ENCODE peak calls at places on chromosomes 11 and 22, in eight cellular contexts. R is brain microvascular endothelial cell, D is left ventricle myocardium inferior, K is neural progenitor cell, Y is sigmoid colon, O is thyroid gland, B is PC-9, H is WERI-Rb-1. P is an unnamed sample. For H3K36me3, the result is how much of the 10 kb centered on the place peaks cover.

GRCh38 chr11:75563978-75564552 is 2.0 kb downstream of the SERPINH1 start:
- DNase-seq in R (peak), D (peak), K (peak), Y (peak), O (peak), B (no peak), H (peak), P (no peak)

GRCh38 chr11:21556936-21557335 is 635.9 kb upstream of the ANO5 start:
- DNase-seq in R (no peak), D (no peak), K (no peak), Y (no peak), O (no peak), B (no peak), H (no peak), P (peak)

GRCh38 chr22:46079093-46079860 is 71.0 kb upstream of the PPARA start:
- DNase-seq in R (no peak), D (peak), K (no peak), Y (peak), O (no peak), B (no peak), H (no peak), P (no peak)

GRCh38 chr11:132095230-132096165 is 725.1 kb downstream of the NTM start:
- DNase-seq in R (no peak), D (no peak), K (no peak), Y (no peak), O (no peak), B (no peak), H (no peak), P (no peak)

GRCh38 chr11:73980001-73980960 is 2.4 kb downstream of the UCP2 start:
- DNase-seq in R (no peak), D (no peak), K (no peak), Y (peak), O (peak), B (peak), H (no peak), P (peak)

GRCh38 chr11:334264-335033 is 13.8 kb upstream of the IFITM3 start:
- DNase-seq in R (no peak), D (no peak), K (peak), Y (peak), O (no peak), B (no peak), H (no peak), P (no peak)

GRCh38 chr11:123560001-123560400 is 94.4 kb downstream of the SCN3B start:
- DNase-seq in R (peak), D (peak), K (peak), Y (peak), O (peak), B (no peak), H (no peak), P (peak)

GRCh38 chr11:75966546-75967287 is 151.7 kb downstream of the UVRAG start:
- DNase-seq in R (peak), D (no peak), K (no peak), Y (no peak), O (no peak), B (no peak), H (no peak), P (peak)

GRCh38 chr11:975824-976223 is 50.2 kb downstream of the AP2A2 start:
- DNase-seq in R (peak), D (no peak), K (peak), Y (no peak), O (no peak), B (no peak), H (peak), P (no peak)

GRCh38 chr11:8098879-8099278 is 17.9 kb downstream of the TUB start:
- DNase-seq in R (peak), D (no peak), K (no peak), Y (peak), O (no peak), B (no peak), H (peak), P (no peak)

GRCh38 chr22:26893034-26893710 is 235.8 kb downstream of the MIAT start:
- DNase-seq in R (no peak), D (no peak), K (peak), Y (no peak), O (peak), B (no peak), H (no peak), P (peak)

GRCh38 chr11:70399681-70400112 is 1.4 kb downstream of the CTTN start:
- DNase-seq in R (peak), D (peak), K (peak), Y (peak), O (peak), B (peak), H (no peak), P (peak)

GRCh38 chr11:131760191-131760951 is 390.0 kb downstream of the NTM start:
- DNase-seq in R (peak), D (no peak), K (peak), Y (no peak), O (no peak), B (no peak), H (peak), P (no peak)

GRCh38 chr11:134513585-134514120 is 101.6 kb upstream of the B3GAT1 start:
- DNase-seq in R (no peak), D (no peak), K (no peak), Y (peak), O (no peak), B (no peak), H (no peak), P (no peak)

GRCh38 chr22:18110194-18110943 is at the start of gene TUBA8:
- DNase-seq in R (peak), D (peak), K (peak), Y (no peak), O (peak), B (no peak), H (peak), P (peak)

GRCh38 chr22:23212061-23213030 is 32.0 kb downstream of the BCR start:
- DNase-seq in R (no peak), D (no peak), K (no peak), Y (no peak), O (no peak), B (no peak), H (no peak), P (no peak)

GRCh38 chr22:17874231-17874630 is 100.0 kb upstream of the BID start:
- DNase-seq in R (no peak), D (no peak), K (no peak), Y (no peak), O (peak), B (no peak), H (no peak), P (no peak)

DNA sequence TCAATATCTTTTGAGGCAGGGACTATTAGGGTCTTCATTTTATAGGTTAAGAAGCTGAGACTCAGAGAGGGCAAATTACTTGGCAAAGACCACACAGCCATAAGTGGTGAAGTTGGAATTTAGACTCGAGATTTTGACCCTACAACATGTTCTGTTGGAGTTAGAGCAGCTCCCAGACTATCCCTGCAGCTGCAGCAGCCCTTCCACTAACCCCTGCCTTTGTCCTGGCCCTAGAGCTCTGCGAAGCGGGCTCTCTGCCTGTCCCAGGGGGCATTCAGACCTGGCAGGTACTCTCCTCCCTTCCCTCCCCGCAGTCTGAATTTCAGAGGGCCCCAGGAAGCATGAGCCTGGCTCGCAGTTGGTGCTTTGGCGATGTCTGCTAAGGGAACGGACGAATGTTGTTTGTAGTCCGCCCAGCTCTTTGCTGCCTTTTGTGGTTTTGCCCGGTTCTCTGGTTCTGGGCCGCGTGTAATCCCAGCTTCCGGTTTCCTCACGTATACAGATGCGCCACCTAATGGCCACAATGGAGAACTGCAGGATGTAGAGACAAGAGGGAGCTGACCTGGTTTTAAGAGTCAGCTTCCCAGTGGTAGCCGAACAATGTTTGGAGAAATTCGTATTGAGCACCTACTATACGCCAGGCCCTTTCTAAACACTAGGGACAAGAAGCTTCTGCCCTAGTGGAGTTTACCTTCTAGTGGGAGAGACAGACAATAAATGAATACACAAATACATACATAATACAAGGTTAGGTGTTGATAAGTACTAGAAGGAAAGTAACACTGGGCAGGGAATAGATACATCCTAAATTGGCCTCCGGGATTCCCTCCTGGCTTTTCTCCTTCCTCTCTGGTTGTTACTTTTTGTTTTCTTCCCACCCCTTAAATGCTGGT is 125.2 kb downstream of the ST3GAL4 start:
- DNase-seq in R (peak), D (peak), K (peak), Y (peak), O (peak), B (peak), H (peak), P (peak)
- TF ChIP-seq CTCF in R (peak), D (peak), K (peak), Y (peak), O (peak), B (peak), H (peak), P (peak)

GRCh38 chr11:6625832-6626420 is 6.7 kb upstream of the TPP1 start:
- DNase-seq in R (no peak), D (no peak), K (no peak), Y (no peak), O (no peak), B (no peak), H (no peak), P (no peak)

GRCh38 chr11:6626971-6627761 is 7.9 kb upstream of the TPP1 start:
- DNase-seq in R (no peak), D (peak), K (no peak), Y (no peak), O (no peak), B (no peak), H (no peak), P (no peak)

GRCh38 chr11:6627762-6628241 is 8.6 kb upstream of the TPP1 start:
- DNase-seq in R (no peak), D (no peak), K (no peak), Y (no peak), O (no peak), B (no peak), H (no peak), P (no peak)

GRCh38 chr11:6623391-6624363 is 4.5 kb upstream of the TPP1 start:
- DNase-seq in R (no peak), D (peak), K (no peak), Y (no peak), O (no peak), B (no peak), H (no peak), P (no peak)

DNA sequence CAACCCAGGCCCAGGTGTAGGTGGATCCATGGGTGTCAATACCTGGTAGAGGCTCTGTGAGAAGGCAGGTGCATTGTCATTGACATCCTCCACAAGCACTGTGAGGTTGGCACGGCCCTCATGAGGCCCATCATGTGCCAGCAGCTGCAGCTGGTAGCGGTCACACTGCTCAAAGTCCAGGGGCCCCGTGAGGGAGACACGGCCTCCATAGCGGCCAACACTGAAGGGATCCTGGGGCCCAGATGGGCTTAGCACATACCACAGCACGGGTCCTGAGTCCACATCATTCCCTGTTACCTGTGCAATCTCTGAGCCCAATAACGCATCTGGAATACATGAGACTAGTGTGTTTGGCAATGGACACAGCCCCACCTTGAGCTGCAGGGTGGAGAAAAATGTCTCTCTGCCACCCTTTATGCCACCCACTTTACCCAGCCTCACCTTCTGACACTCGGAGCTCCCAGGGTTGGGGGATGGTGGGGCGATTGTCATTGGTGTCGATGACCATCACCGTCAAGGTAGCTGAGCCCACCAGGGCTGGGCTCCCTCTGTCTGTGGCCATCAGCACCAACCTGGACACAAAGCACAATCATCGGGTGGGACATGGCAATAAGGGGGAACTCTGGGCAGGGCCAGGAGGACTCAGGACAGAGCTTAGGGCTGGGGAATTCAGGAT is 6.1 kb upstream of the TPP1 start:
- DNase-seq in R (no peak), D (peak), K (no peak), Y (no peak), O (no peak), B (no peak), H (no peak), P (no peak)
- H3K36me3 ChIP-seq in R (under half), D (under half), K (under half), Y (half or more), O (under half), B (under half), H (under half), P (under half)

DNA sequence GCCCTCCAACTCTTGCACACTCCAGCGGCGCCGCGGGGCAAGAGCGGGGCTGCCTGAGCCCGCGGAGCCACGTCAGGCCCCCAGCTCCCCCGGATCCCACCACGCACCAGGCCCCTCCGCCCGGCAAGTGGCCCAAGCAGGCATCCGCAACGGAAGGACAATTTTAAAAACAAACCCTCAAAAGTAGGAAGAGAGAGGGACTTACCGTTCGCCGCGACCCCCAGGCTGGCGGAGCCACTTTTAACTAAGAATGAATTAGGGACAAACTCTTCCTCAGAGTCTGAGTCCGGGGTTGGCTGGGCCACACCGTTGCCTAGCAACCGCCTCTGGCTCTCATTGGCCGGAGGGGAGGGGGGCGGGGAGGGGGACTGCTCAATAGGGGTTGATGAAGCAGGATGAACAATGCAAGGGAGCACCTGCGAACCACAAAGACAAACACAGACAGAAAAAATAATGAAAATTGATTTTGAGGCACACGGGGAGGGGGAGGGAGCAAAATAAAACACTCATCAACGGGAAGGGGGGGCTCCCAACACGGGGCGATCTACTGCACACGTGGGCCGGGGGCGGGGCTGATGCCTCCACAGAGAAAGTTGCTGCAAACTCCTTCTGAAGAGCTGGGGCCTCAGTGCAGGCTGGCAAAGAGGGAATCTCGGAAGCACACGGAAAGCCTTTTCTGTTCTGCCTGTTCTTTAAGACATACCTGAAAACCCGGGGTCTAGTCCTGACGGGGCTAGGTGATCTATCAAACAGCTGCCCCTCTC is 387.5 kb upstream of the NARS2 start:
- DNase-seq in R (peak), D (no peak), K (peak), Y (no peak), O (peak), B (no peak), H (no peak), P (no peak)
- H3K4me3 ChIP-seq in R (peak), D (no peak), K (peak), Y (no peak), O (no peak), B (no peak), H (no peak), P (no peak)

GRCh38 chr22:30430933-30431332 is 5.4 kb downstream of the MTFP1 start:
- DNase-seq in R (no peak), D (no peak), K (no peak), Y (no peak), O (no peak), B (no peak), H (peak), P (no peak)
- TF ChIP-seq CTCF in R (peak), D (no peak), K (peak), Y (no peak), O (no peak), B (no peak), H (peak), P (no peak)